ENCODE peak calls at places on chromosomes 7 and 10, in five cellular contexts. One of them, this sample, is unnamed.

GRCh38 chr7:134031835-134032617 is 95.1 kb upstream of the LRGUK start:
- DNase-seq in Caco-2: no peak
- DNase-seq in SJSA1: no peak
- DNase-seq in T-helper 9 cell: no peak
- DNase-seq in fibroblast of the aortic adventitia: no peak
- DNase-seq in this sample: no peak

GRCh38 chr10:29806350-29806788 is 171.6 kb upstream of the SVIL start:
- DNase-seq in T-helper 9 cell: no peak
- DNase-seq in SJSA1: no peak
- DNase-seq in Caco-2: no peak
- DNase-seq in fibroblast of the aortic adventitia: no peak
- DNase-seq in this sample: no peak

GRCh38 chr10:132536241-132536963 is 1.2 kb upstream of the INPP5A start:
- DNase-seq in SJSA1: no peak
- DNase-seq in T-helper 9 cell: no peak
- DNase-seq in fibroblast of the aortic adventitia: peak; percentile 20
- DNase-seq in Caco-2: peak; percentile 40
- DNase-seq in this sample: no peak

GRCh38 chr10:130351466-130352290 is 215.5 kb downstream of the GLRX3 start:
- DNase-seq in fibroblast of the aortic adventitia: no peak
- DNase-seq in T-helper 9 cell: no peak
- DNase-seq in Caco-2: no peak
- DNase-seq in SJSA1: no peak
- DNase-seq in this sample: no peak

GRCh38 chr7:102875700-102876192 is 37.1 kb upstream of the LRRC17 start:
- DNase-seq in fibroblast of the aortic adventitia: peak; percentile 98
- DNase-seq in SJSA1: peak; percentile 93
- DNase-seq in T-helper 9 cell: no peak
- DNase-seq in Caco-2: peak; percentile 60
- DNase-seq in this sample: no peak

GRCh38 chr7:111029141-111029572 is 61.8 kb upstream of the LRRN3 start:
- DNase-seq in fibroblast of the aortic adventitia: no peak
- DNase-seq in Caco-2: no peak
- DNase-seq in T-helper 9 cell: no peak
- DNase-seq in SJSA1: no peak
- DNase-seq in this sample: no peak

GRCh38 chr7:16881809-16882208 is at the start of gene AGR3:
- DNase-seq in T-helper 9 cell: no peak
- DNase-seq in fibroblast of the aortic adventitia: no peak
- DNase-seq in Caco-2: no peak
- DNase-seq in SJSA1: no peak
- DNase-seq in this sample: no peak

GRCh38 chr10:94307046-94307615 is 55.6 kb downstream of the NOC3L start:
- DNase-seq in SJSA1: no peak
- DNase-seq in T-helper 9 cell: no peak
- DNase-seq in fibroblast of the aortic adventitia: no peak
- DNase-seq in Caco-2: no peak
- DNase-seq in this sample: no peak